ENCODE peak calls at places on chromosome 1, in ten cellular contexts. One of them, this sample, is unnamed.

GRCh38 chr1:236948381-236948780 is 55.9 kb downstream of the MT1HL1 start:
- DNase-seq in fibroblast of the conjunctiva: no peak
- DNase-seq in NCI-H2081: no peak
- DNase-seq in stimulated activated CD8-positive, alpha-beta memory T cell treated with anti-CD3 and anti-CD28 coated beads, Interleukin-15, amount 100 ng/mL, for 1 hour: no peak
- DNase-seq in tibial artery: no peak
- DNase-seq in glutamatergic neuron: no peak
- DNase-seq in anterior cingulate cortex: no peak
- DNase-seq in neural crest cell: no peak
- DNase-seq in T47D: no peak
- DNase-seq in neural progenitor cell: no peak
- DNase-seq in this sample: no peak

GRCh38 chr1:27074175-27074780 is 61.6 kb upstream of the TENT5B start:
- DNase-seq in glutamatergic neuron: no peak
- DNase-seq in NCI-H2081: no peak
- DNase-seq in tibial artery: no peak
- DNase-seq in T47D: no peak
- DNase-seq in neural crest cell: no peak
- DNase-seq in neural progenitor cell: no peak
- DNase-seq in anterior cingulate cortex: no peak
- DNase-seq in stimulated activated CD8-positive, alpha-beta memory T cell treated with anti-CD3 and anti-CD28 coated beads, Interleukin-15, amount 100 ng/mL, for 1 hour: no peak
- DNase-seq in fibroblast of the conjunctiva: no peak
- DNase-seq in this sample: no peak

GRCh38 chr1:212237651-212238050 is 47.6 kb upstream of the PPP2R5A start:
- DNase-seq in NCI-H2081: no peak
- DNase-seq in anterior cingulate cortex: no peak
- DNase-seq in glutamatergic neuron: no peak
- DNase-seq in fibroblast of the conjunctiva: no peak
- DNase-seq in T47D: no peak
- DNase-seq in stimulated activated CD8-positive, alpha-beta memory T cell treated with anti-CD3 and anti-CD28 coated beads, Interleukin-15, amount 100 ng/mL, for 1 hour: no peak
- DNase-seq in neural crest cell: no peak
- DNase-seq in neural progenitor cell: no peak
- DNase-seq in tibial artery: no peak
- DNase-seq in this sample: no peak

GRCh38 chr1:50333595-50333974 is 89.7 kb downstream of the DMRTA2 start:
- DNase-seq in fibroblast of the conjunctiva: no peak
- DNase-seq in anterior cingulate cortex: peak; percentile 10
- DNase-seq in glutamatergic neuron: peak; percentile 82
- DNase-seq in neural crest cell: peak; percentile 59
- DNase-seq in neural progenitor cell: peak; percentile 84
- DNase-seq in NCI-H2081: peak; percentile 67
- DNase-seq in stimulated activated CD8-positive, alpha-beta memory T cell treated with anti-CD3 and anti-CD28 coated beads, Interleukin-15, amount 100 ng/mL, for 1 hour: no peak
- DNase-seq in T47D: no peak
- DNase-seq in tibial artery: no peak
- DNase-seq in this sample: peak; percentile 35

GRCh38 chr1:175297291-175297690 is 104.7 kb upstream of the KIAA0040 start:
- DNase-seq in anterior cingulate cortex: no peak
- DNase-seq in T47D: no peak
- DNase-seq in glutamatergic neuron: no peak
- DNase-seq in fibroblast of the conjunctiva: no peak
- DNase-seq in stimulated activated CD8-positive, alpha-beta memory T cell treated with anti-CD3 and anti-CD28 coated beads, Interleukin-15, amount 100 ng/mL, for 1 hour: no peak
- DNase-seq in NCI-H2081: no peak
- DNase-seq in neural progenitor cell: no peak
- DNase-seq in tibial artery: no peak
- DNase-seq in neural crest cell: no peak
- DNase-seq in this sample: no peak

GRCh38 chr1:219990782-219991510 is 55.4 kb downstream of the EPRS1 start:
- DNase-seq in NCI-H2081: peak; percentile 50
- DNase-seq in T47D: peak; percentile 42
- DNase-seq in neural crest cell: no peak
- DNase-seq in anterior cingulate cortex: no peak
- DNase-seq in fibroblast of the conjunctiva: peak; percentile 23
- DNase-seq in glutamatergic neuron: no peak
- DNase-seq in neural progenitor cell: peak; percentile 47
- DNase-seq in stimulated activated CD8-positive, alpha-beta memory T cell treated with anti-CD3 and anti-CD28 coated beads, Interleukin-15, amount 100 ng/mL, for 1 hour: no peak
- DNase-seq in tibial artery: no peak
- DNase-seq in this sample: peak; percentile 44

GRCh38 chr1:53398585-53399365 is 60.4 kb upstream of the DMRTB1 start:
- DNase-seq in neural progenitor cell: no peak
- DNase-seq in anterior cingulate cortex: no peak
- DNase-seq in T47D: no peak
- DNase-seq in stimulated activated CD8-positive, alpha-beta memory T cell treated with anti-CD3 and anti-CD28 coated beads, Interleukin-15, amount 100 ng/mL, for 1 hour: no peak
- DNase-seq in tibial artery: peak; percentile 13
- DNase-seq in NCI-H2081: no peak
- DNase-seq in glutamatergic neuron: peak; percentile 41
- DNase-seq in fibroblast of the conjunctiva: no peak
- DNase-seq in neural crest cell: no peak
- DNase-seq in this sample: no peak

GRCh38 chr1:17597651-17598050 is 58.2 kb downstream of the ARHGEF10L start:
- DNase-seq in neural crest cell: no peak
- DNase-seq in glutamatergic neuron: no peak
- DNase-seq in NCI-H2081: no peak
- DNase-seq in stimulated activated CD8-positive, alpha-beta memory T cell treated with anti-CD3 and anti-CD28 coated beads, Interleukin-15, amount 100 ng/mL, for 1 hour: no peak
- DNase-seq in fibroblast of the conjunctiva: no peak
- DNase-seq in anterior cingulate cortex: no peak
- DNase-seq in T47D: no peak
- DNase-seq in tibial artery: no peak
- DNase-seq in neural progenitor cell: no peak
- DNase-seq in this sample: no peak

GRCh38 chr1:29235955-29236742 is at the start of gene PTPRU:
- DNase-seq in fibroblast of the conjunctiva: peak; percentile 33
- DNase-seq in neural progenitor cell: peak; percentile 93
- DNase-seq in NCI-H2081: peak; percentile 67
- DNase-seq in T47D: peak; percentile 83
- DNase-seq in anterior cingulate cortex: peak; percentile 61
- DNase-seq in tibial artery: peak; percentile 83
- DNase-seq in neural crest cell: peak; percentile 93
- DNase-seq in stimulated activated CD8-positive, alpha-beta memory T cell treated with anti-CD3 and anti-CD28 coated beads, Interleukin-15, amount 100 ng/mL, for 1 hour: peak; percentile 58
- DNase-seq in glutamatergic neuron: peak; percentile 89
- DNase-seq in this sample: peak; percentile 49

GRCh38 chr1:245155186-245156040 is 628 bp downstream of the KIF26B start:
- DNase-seq in NCI-H2081: peak; percentile 27
- DNase-seq in fibroblast of the conjunctiva: no peak
- DNase-seq in neural crest cell: peak; percentile 30
- DNase-seq in T47D: peak; percentile 32
- DNase-seq in tibial artery: no peak
- DNase-seq in glutamatergic neuron: peak; percentile 35
- DNase-seq in stimulated activated CD8-positive, alpha-beta memory T cell treated with anti-CD3 and anti-CD28 coated beads, Interleukin-15, amount 100 ng/mL, for 1 hour: no peak
- DNase-seq in neural progenitor cell: peak; percentile 65
- DNase-seq in anterior cingulate cortex: no peak
- DNase-seq in this sample: no peak

GRCh38 chr1:16980473-16981268 is at the start of gene MFAP2:
- DNase-seq in T47D: peak; percentile 42
- DNase-seq in tibial artery: no peak
- DNase-seq in fibroblast of the conjunctiva: no peak
- DNase-seq in anterior cingulate cortex: no peak
- DNase-seq in NCI-H2081: no peak
- DNase-seq in glutamatergic neuron: no peak
- DNase-seq in neural progenitor cell: peak; percentile 72
- DNase-seq in neural crest cell: no peak
- DNase-seq in stimulated activated CD8-positive, alpha-beta memory T cell treated with anti-CD3 and anti-CD28 coated beads, Interleukin-15, amount 100 ng/mL, for 1 hour: no peak
- DNase-seq in this sample: no peak

GRCh38 chr1:22143065-22143514 is at the start of gene WNT4:
- DNase-seq in neural crest cell: peak; percentile 31
- DNase-seq in anterior cingulate cortex: no peak
- DNase-seq in stimulated activated CD8-positive, alpha-beta memory T cell treated with anti-CD3 and anti-CD28 coated beads, Interleukin-15, amount 100 ng/mL, for 1 hour: no peak
- DNase-seq in T47D: peak; percentile 80
- DNase-seq in fibroblast of the conjunctiva: no peak
- DNase-seq in NCI-H2081: peak; percentile 35
- DNase-seq in glutamatergic neuron: peak; percentile 53
- DNase-seq in tibial artery: no peak
- DNase-seq in neural progenitor cell: peak; percentile 92
- DNase-seq in this sample: no peak

GRCh38 chr1:153305682-153306081 is 7.1 kb downstream of the PGLYRP3 start:
- DNase-seq in NCI-H2081: no peak
- DNase-seq in T47D: no peak
- DNase-seq in neural crest cell: no peak
- DNase-seq in fibroblast of the conjunctiva: no peak
- DNase-seq in neural progenitor cell: no peak
- DNase-seq in tibial artery: peak; percentile 35
- DNase-seq in anterior cingulate cortex: no peak
- DNase-seq in glutamatergic neuron: no peak
- DNase-seq in stimulated activated CD8-positive, alpha-beta memory T cell treated with anti-CD3 and anti-CD28 coated beads, Interleukin-15, amount 100 ng/mL, for 1 hour: no peak
- DNase-seq in this sample: no peak

GRCh38 chr1:155324717-155325595 is 4.3 kb downstream of the RUSC1 start:
- DNase-seq in tibial artery: peak; percentile 75
- DNase-seq in fibroblast of the conjunctiva: peak; percentile 24
- DNase-seq in anterior cingulate cortex: no peak
- DNase-seq in neural progenitor cell: peak; percentile 88
- DNase-seq in glutamatergic neuron: peak; percentile 66
- DNase-seq in stimulated activated CD8-positive, alpha-beta memory T cell treated with anti-CD3 and anti-CD28 coated beads, Interleukin-15, amount 100 ng/mL, for 1 hour: no peak
- DNase-seq in neural crest cell: peak; percentile 56
- DNase-seq in T47D: peak; percentile 70
- DNase-seq in NCI-H2081: peak; percentile 69
- DNase-seq in this sample: peak; percentile 61

GRCh38 chr1:18796950-18797349 is 62.5 kb downstream of the TAS1R2 start:
- DNase-seq in glutamatergic neuron: no peak
- DNase-seq in anterior cingulate cortex: no peak
- DNase-seq in fibroblast of the conjunctiva: no peak
- DNase-seq in T47D: no peak
- DNase-seq in NCI-H2081: no peak
- DNase-seq in tibial artery: no peak
- DNase-seq in neural progenitor cell: no peak
- DNase-seq in stimulated activated CD8-positive, alpha-beta memory T cell treated with anti-CD3 and anti-CD28 coated beads, Interleukin-15, amount 100 ng/mL, for 1 hour: no peak
- DNase-seq in neural crest cell: no peak
- DNase-seq in this sample: no peak

GRCh38 chr1:28144203-28145135 is 32.0 kb downstream of the PTAFR start:
- DNase-seq in neural progenitor cell: no peak
- DNase-seq in NCI-H2081: no peak
- DNase-seq in fibroblast of the conjunctiva: no peak
- DNase-seq in tibial artery: no peak
- DNase-seq in glutamatergic neuron: no peak
- DNase-seq in T47D: no peak
- DNase-seq in neural crest cell: no peak
- DNase-seq in stimulated activated CD8-positive, alpha-beta memory T cell treated with anti-CD3 and anti-CD28 coated beads, Interleukin-15, amount 100 ng/mL, for 1 hour: no peak
- DNase-seq in anterior cingulate cortex: no peak
- DNase-seq in this sample: no peak

GRCh38 chr1:94017155-94017829 is 103.7 kb downstream of the ABCA4 start:
- DNase-seq in NCI-H2081: no peak
- DNase-seq in glutamatergic neuron: no peak
- DNase-seq in neural crest cell: no peak
- DNase-seq in fibroblast of the conjunctiva: no peak
- DNase-seq in anterior cingulate cortex: no peak
- DNase-seq in tibial artery: no peak
- DNase-seq in T47D: no peak
- DNase-seq in neural progenitor cell: no peak
- DNase-seq in stimulated activated CD8-positive, alpha-beta memory T cell treated with anti-CD3 and anti-CD28 coated beads, Interleukin-15, amount 100 ng/mL, for 1 hour: peak; percentile 4
- DNase-seq in this sample: peak; percentile 30

GRCh38 chr1:26318338-26319064 is 743 bp downstream of the CD52 start:
- DNase-seq in fibroblast of the conjunctiva: no peak
- DNase-seq in T47D: no peak
- DNase-seq in tibial artery: no peak
- DNase-seq in NCI-H2081: no peak
- DNase-seq in neural progenitor cell: no peak
- DNase-seq in stimulated activated CD8-positive, alpha-beta memory T cell treated with anti-CD3 and anti-CD28 coated beads, Interleukin-15, amount 100 ng/mL, for 1 hour: no peak
- DNase-seq in glutamatergic neuron: no peak
- DNase-seq in neural crest cell: no peak
- DNase-seq in anterior cingulate cortex: no peak
- DNase-seq in this sample: no peak

GRCh38 chr1:209809601-209810000 is 3.7 kb upstream of the IRF6 start:
- DNase-seq in neural crest cell: no peak
- DNase-seq in T47D: no peak
- DNase-seq in anterior cingulate cortex: no peak
- DNase-seq in glutamatergic neuron: no peak
- DNase-seq in tibial artery: no peak
- DNase-seq in neural progenitor cell: no peak
- DNase-seq in stimulated activated CD8-positive, alpha-beta memory T cell treated with anti-CD3 and anti-CD28 coated beads, Interleukin-15, amount 100 ng/mL, for 1 hour: no peak
- DNase-seq in fibroblast of the conjunctiva: no peak
- DNase-seq in NCI-H2081: no peak
- DNase-seq in this sample: no peak

GRCh38 chr1:195664628-195665027 is 943.6 kb downstream of the KCNT2 start:
- DNase-seq in fibroblast of the conjunctiva: no peak
- DNase-seq in stimulated activated CD8-positive, alpha-beta memory T cell treated with anti-CD3 and anti-CD28 coated beads, Interleukin-15, amount 100 ng/mL, for 1 hour: no peak
- DNase-seq in anterior cingulate cortex: no peak
- DNase-seq in T47D: no peak
- DNase-seq in neural progenitor cell: no peak
- DNase-seq in glutamatergic neuron: no peak
- DNase-seq in NCI-H2081: no peak
- DNase-seq in tibial artery: no peak
- DNase-seq in neural crest cell: no peak
- DNase-seq in this sample: peak; percentile 57

GRCh38 chr1:20788489-20788795 is 1.3 kb upstream of the HP1BP3 start:
- DNase-seq in neural crest cell: no peak
- DNase-seq in T47D: no peak
- DNase-seq in neural progenitor cell: no peak
- DNase-seq in tibial artery: no peak
- DNase-seq in fibroblast of the conjunctiva: no peak
- DNase-seq in stimulated activated CD8-positive, alpha-beta memory T cell treated with anti-CD3 and anti-CD28 coated beads, Interleukin-15, amount 100 ng/mL, for 1 hour: no peak
- DNase-seq in NCI-H2081: no peak
- DNase-seq in glutamatergic neuron: no peak
- DNase-seq in anterior cingulate cortex: no peak
- DNase-seq in this sample: no peak

GRCh38 chr1:36889846-36890245 is 144.5 kb downstream of the GRIK3 start:
- DNase-seq in anterior cingulate cortex: no peak
- DNase-seq in NCI-H2081: no peak
- DNase-seq in neural progenitor cell: no peak
- DNase-seq in glutamatergic neuron: no peak
- DNase-seq in stimulated activated CD8-positive, alpha-beta memory T cell treated with anti-CD3 and anti-CD28 coated beads, Interleukin-15, amount 100 ng/mL, for 1 hour: no peak
- DNase-seq in neural crest cell: no peak
- DNase-seq in fibroblast of the conjunctiva: no peak
- DNase-seq in T47D: no peak
- DNase-seq in tibial artery: peak; percentile 28
- DNase-seq in this sample: no peak

GRCh38 chr1:38029081-38029681 is 16.6 kb downstream of the UTP11 start:
- DNase-seq in fibroblast of the conjunctiva: no peak
- DNase-seq in glutamatergic neuron: peak; percentile 56
- DNase-seq in anterior cingulate cortex: no peak
- DNase-seq in neural progenitor cell: peak; percentile 90
- DNase-seq in neural crest cell: no peak
- DNase-seq in NCI-H2081: peak; percentile 86
- DNase-seq in tibial artery: no peak
- DNase-seq in T47D: no peak
- DNase-seq in stimulated activated CD8-positive, alpha-beta memory T cell treated with anti-CD3 and anti-CD28 coated beads, Interleukin-15, amount 100 ng/mL, for 1 hour: no peak
- DNase-seq in this sample: no peak

GRCh38 chr1:60848583-60849188 is 233.7 kb upstream of the NFIA start:
- DNase-seq in neural crest cell: no peak
- DNase-seq in anterior cingulate cortex: no peak
- DNase-seq in tibial artery: no peak
- DNase-seq in neural progenitor cell: peak; percentile 58
- DNase-seq in T47D: peak; percentile 4
- DNase-seq in fibroblast of the conjunctiva: peak; percentile 63
- DNase-seq in glutamatergic neuron: no peak
- DNase-seq in NCI-H2081: peak; percentile 23
- DNase-seq in stimulated activated CD8-positive, alpha-beta memory T cell treated with anti-CD3 and anti-CD28 coated beads, Interleukin-15, amount 100 ng/mL, for 1 hour: no peak
- DNase-seq in this sample: peak; percentile 47

GRCh38 chr1:38667626-38668025 is 191.9 kb downstream of the RRAGC start:
- DNase-seq in T47D: no peak
- DNase-seq in NCI-H2081: no peak
- DNase-seq in neural progenitor cell: no peak
- DNase-seq in glutamatergic neuron: no peak
- DNase-seq in anterior cingulate cortex: no peak
- DNase-seq in tibial artery: no peak
- DNase-seq in fibroblast of the conjunctiva: no peak
- DNase-seq in stimulated activated CD8-positive, alpha-beta memory T cell treated with anti-CD3 and anti-CD28 coated beads, Interleukin-15, amount 100 ng/mL, for 1 hour: no peak
- DNase-seq in neural crest cell: no peak
- DNase-seq in this sample: no peak

GRCh38 chr1:152029144-152029936 is 7.5 kb downstream of the S100A11 start:
- DNase-seq in tibial artery: no peak
- DNase-seq in stimulated activated CD8-positive, alpha-beta memory T cell treated with anti-CD3 and anti-CD28 coated beads, Interleukin-15, amount 100 ng/mL, for 1 hour: no peak
- DNase-seq in neural progenitor cell: no peak
- DNase-seq in neural crest cell: no peak
- DNase-seq in NCI-H2081: no peak
- DNase-seq in fibroblast of the conjunctiva: peak; percentile 52
- DNase-seq in anterior cingulate cortex: no peak
- DNase-seq in T47D: no peak
- DNase-seq in glutamatergic neuron: no peak
- DNase-seq in this sample: peak; percentile 54